ENCODE peak calls at places on chromosomes 4 and X, in four cellular contexts. M is AG10803, Q is suprapubic skin, X is right atrium auricular region. K is an unnamed sample.

GRCh38 chr4:106986486-106986885 is 49.6 kb downstream of the DKK2 start:
- DNase-seq in M (peak), Q (no peak), X (no peak), K (no peak)

GRCh38 chrX:118383120-118383519 is 37.2 kb downstream of the WDR44 start:
- DNase-seq in M (no peak), Q (no peak), X (no peak), K (peak)

GRCh38 chr4:7394681-7395451 is 39.9 kb downstream of the PSAPL1 start:
- DNase-seq in M (no peak), Q (peak), X (peak), K (no peak)

GRCh38 chr4:180823116-180823515 is 1420.1 kb upstream of the TENM3 start:
- DNase-seq in M (peak), Q (no peak), X (no peak), K (no peak)

GRCh38 chr4:185580699-185581098 is 45.4 kb upstream of the PDLIM3 start:
- DNase-seq in M (no peak), Q (no peak), X (no peak), K (no peak)

GRCh38 chrX:7132335-7133035 is 15.0 kb upstream of the STS start:
- DNase-seq in M (peak), Q (no peak), X (no peak), K (peak)

GRCh38 chr4:166875821-166876220 is 358.5 kb downstream of the SPOCK3 start:
- DNase-seq in M (no peak), Q (no peak), X (no peak), K (no peak)

GRCh38 chr4:61985426-61985825 is 785.3 kb downstream of the ADGRL3 start:
- DNase-seq in M (no peak), Q (no peak), X (no peak), K (no peak)

GRCh38 chr4:168694669-168695068 is 197.8 kb downstream of the PALLD start:
- DNase-seq in M (peak), Q (no peak), X (no peak), K (peak)

GRCh38 chrX:49308604-49309269 is 5.3 kb downstream of the GAGE10 start:
- DNase-seq in M (peak), Q (no peak), X (peak), K (peak)

GRCh38 chrX:100083146-100083715 is 326.8 kb downstream of the PCDH19 start:
- DNase-seq in M (no peak), Q (no peak), X (no peak), K (no peak)

GRCh38 chr4:48899950-48900349 is 6.6 kb downstream of the OCIAD2 start:
- DNase-seq in M (peak), Q (no peak), X (no peak), K (peak)

GRCh38 chrX:77442728-77443127 is 4.5 kb upstream of the FGF16 start:
- DNase-seq in M (peak), Q (no peak), X (no peak), K (peak)

GRCh38 chr4:133320576-133321170 is 171.6 kb downstream of the PCDH10 start:
- DNase-seq in M (no peak), Q (no peak), X (no peak), K (peak)

GRCh38 chr4:8409271-8410065 is 31.1 kb downstream of the ACOX3 start:
- DNase-seq in M (peak), Q (no peak), X (no peak), K (peak)

GRCh38 chr4:116332508-116332907 is 752.9 kb downstream of the TRAM1L1 start:
- DNase-seq in M (no peak), Q (no peak), X (no peak), K (no peak)

GRCh38 chr4:129415001-129415400 is 319.0 kb downstream of the C4orf33 start:
- DNase-seq in M (no peak), Q (no peak), X (no peak), K (no peak)

GRCh38 chrX:76148011-76148665 is 24.7 kb upstream of the PBDC1 start:
- DNase-seq in M (peak), Q (no peak), X (no peak), K (peak)

GRCh38 chrX:10168226-10168625 is 11.5 kb downstream of the CLCN4 start:
- DNase-seq in M (peak), Q (no peak), X (no peak), K (no peak)

GRCh38 chr4:40530961-40531635 is 98.6 kb downstream of the RBM47 start:
- DNase-seq in M (no peak), Q (no peak), X (no peak), K (no peak)

GRCh38 chr4:11720292-11720691 is 291.6 kb upstream of the HS3ST1 start:
- DNase-seq in M (no peak), Q (no peak), X (no peak), K (peak)

GRCh38 chr4:57270350-57270749 is 160.2 kb upstream of the IGFBP7 start:
- DNase-seq in M (no peak), Q (no peak), X (peak), K (peak)

GRCh38 chr4:89640620-89641366 is 196.2 kb downstream of the SNCA start:
- DNase-seq in M (peak), Q (no peak), X (no peak), K (peak)

GRCh38 chr4:89645512-89645911 is 191.4 kb downstream of the SNCA start:
- DNase-seq in M (no peak), Q (no peak), X (no peak), K (no peak)

GRCh38 chr4:89639395-89639794 is 197.6 kb downstream of the SNCA start:
- DNase-seq in M (no peak), Q (no peak), X (no peak), K (no peak)

GRCh38 chr4:89641367-89641687 is 195.6 kb downstream of the SNCA start:
- DNase-seq in M (no peak), Q (no peak), X (no peak), K (no peak)
- H3K4me3 ChIP-seq in M (peak), Q (no peak), X (no peak), K (no peak)

DNA sequence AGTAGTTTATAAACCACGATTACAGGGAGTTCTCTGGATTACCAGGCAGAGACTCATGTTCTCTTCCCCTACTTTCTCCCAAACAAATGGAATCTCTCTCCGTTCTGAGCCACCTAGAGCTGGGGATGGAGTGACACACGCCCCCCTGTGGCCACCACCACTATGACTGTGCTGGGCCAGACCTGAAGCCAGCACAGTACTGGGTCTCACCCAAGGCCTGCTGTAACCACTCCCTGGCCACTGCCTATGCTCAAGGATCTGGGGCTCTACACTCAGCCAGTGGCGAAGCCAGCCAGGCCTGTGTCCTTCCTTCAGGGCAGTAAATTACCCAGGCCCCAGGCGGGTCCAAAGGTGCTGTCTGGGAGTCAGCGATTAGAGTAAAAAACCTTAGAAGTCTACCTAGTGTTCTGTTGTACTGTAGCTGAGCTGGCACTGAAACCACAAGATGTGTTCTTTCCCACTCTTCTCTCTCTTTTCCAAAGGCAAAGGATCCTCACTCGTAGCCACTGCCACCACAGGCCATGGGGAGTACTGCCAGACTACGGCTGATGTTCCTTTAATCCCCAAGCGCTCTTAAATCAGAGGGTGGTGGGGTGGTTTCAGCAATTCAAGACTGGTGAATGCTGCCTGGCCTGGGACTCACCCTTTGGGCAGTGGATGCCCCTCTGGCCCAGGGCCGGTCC is 412.2 kb upstream of the ARX start:
- DNase-seq in M (no peak), Q (no peak), X (no peak), K (no peak)
- TF ChIP-seq CTCF in M (no peak), Q (no peak), X (no peak), K (no peak)

GRCh38 chr4:111323916-111324315 is 701.0 kb upstream of the PITX2 start:
- DNase-seq in M (peak), Q (no peak), X (no peak), K (peak)
- H3K4me3 ChIP-seq in M (no peak), Q (no peak), X (no peak), K (no peak)

GRCh38 chrX:74419861-74420193 is 1.5 kb upstream of the SLC16A2 start:
- DNase-seq in M (no peak), Q (no peak), X (no peak), K (peak)
- TF ChIP-seq CTCF in M (no peak), Q (no peak), X (no peak), K (no peak)

DNA sequence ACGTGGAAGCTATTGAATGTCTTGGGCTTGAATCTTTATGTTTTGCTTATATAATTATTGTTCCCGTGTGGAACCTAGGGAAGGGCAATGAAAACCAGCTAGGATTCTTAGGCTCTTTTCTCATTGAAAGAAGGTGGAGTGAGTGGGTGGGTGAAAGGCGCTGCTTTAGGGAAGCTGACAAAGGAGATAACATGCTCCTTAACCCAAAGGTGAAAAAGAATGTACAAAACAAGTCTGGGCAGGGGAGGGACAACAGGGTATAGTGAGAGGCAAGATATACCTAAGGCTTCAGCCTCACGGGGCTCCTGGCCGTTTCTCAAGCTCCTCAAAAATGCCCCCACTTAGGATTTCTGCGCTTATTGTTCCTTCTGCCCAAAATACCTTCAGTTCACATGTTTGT is 1.8 kb downstream of the SH2D1A start:
- DNase-seq in M (no peak), Q (no peak), X (no peak), K (no peak)
- H3K4me3 ChIP-seq in M (no peak), Q (no peak), X (no peak), K (no peak)

GRCh38 chr4:98929341-98930267 is 671 bp upstream of the EIF4E start:
- DNase-seq in M (peak), Q (no peak), X (peak), K (peak)
- TF ChIP-seq CTCF in M (peak), Q (no peak), X (no peak), K (no peak)

GRCh38 chr4:80197601-80198444 is 520 bp downstream of the PRDM8 start:
- DNase-seq in M (no peak), Q (no peak), X (no peak), K (no peak)
- H3K4me3 ChIP-seq in M (peak), Q (peak), X (peak), K (peak)

GRCh38 chr4:91502365-91502764 is 801.4 kb upstream of the GRID2 start:
- DNase-seq in M (no peak), Q (no peak), X (no peak), K (peak)
- TF ChIP-seq CTCF in M (no peak), Q (no peak), X (no peak), K (no peak)

GRCh38 chr4:153530284-153530995 is 64.3 kb downstream of the TMEM131L start:
- DNase-seq in M (no peak), Q (no peak), X (no peak), K (no peak)
- H3K4me3 ChIP-seq in M (no peak), Q (no peak), X (no peak), K (no peak)